ENCODE peak calls at places on chromosome X, in ten cellular contexts. J is neural progenitor cell; G is T1000; M is cardiac fibroblast; R is Caki2; E is GM20000; N is chondrocyte; D is activated CD4-positive, CD25-positive, alpha-beta regulatory T cell treated with anti-CD3 and anti-CD28 coated beads, Interleukin-2, amount 50 U/mL, for 72 hours; T is H4; K is glutamatergic neuron. P is an unnamed sample.

GRCh38 chrX:129115104-129115503 is 408.2 kb downstream of the SMARCA1 start:
- DNase-seq in D (no peak), R (peak), K (peak), G (no peak), T (no peak), N (no peak), E (peak), M (peak), J (peak), P (peak)

GRCh38 chrX:80511969-80512760 is 91.9 kb downstream of the TENT5D start:
- DNase-seq in R (no peak), E (no peak), M (peak), N (no peak), G (no peak), D (no peak), T (peak), K (no peak), J (peak), P (no peak)

GRCh38 chrX:10173331-10173900 is 16.6 kb downstream of the CLCN4 start:
- DNase-seq in N (no peak), T (peak), R (no peak), D (no peak), G (peak), K (peak), J (peak), M (peak), E (no peak), P (peak)

GRCh38 chrX:45077748-45078424 is 122.8 kb downstream of the DIPK2B start:
- DNase-seq in E (no peak), T (no peak), J (no peak), D (no peak), K (no peak), M (no peak), R (no peak), G (no peak), N (no peak), P (no peak)

GRCh38 chrX:11129546-11129945 is 18.4 kb downstream of the HCCS start:
- DNase-seq in R (no peak), J (peak), D (no peak), T (no peak), N (no peak), M (no peak), E (no peak), K (peak), G (no peak), P (no peak)

GRCh38 chrX:48736303-48736702 is 25.2 kb upstream of the GLOD5 start:
- DNase-seq in R (no peak), T (no peak), G (no peak), E (no peak), M (no peak), N (no peak), K (no peak), J (no peak), D (no peak), P (no peak)

GRCh38 chrX:136779346-136779781 is 1.4 kb downstream of the ARHGEF6 start:
- DNase-seq in T (no peak), E (no peak), M (peak), G (no peak), K (no peak), D (no peak), J (no peak), R (no peak), N (no peak), P (no peak)

GRCh38 chrX:31588355-31588754 is 516.5 kb upstream of the FTHL17 start:
- DNase-seq in E (no peak), J (no peak), T (no peak), N (no peak), R (no peak), M (no peak), G (no peak), K (no peak), D (no peak), P (no peak)

GRCh38 chrX:152822383-152823086 is 8.0 kb downstream of the CETN2 start:
- DNase-seq in D (no peak), K (no peak), G (no peak), R (no peak), E (no peak), T (no peak), J (no peak), M (no peak), N (no peak), P (no peak)

GRCh38 chrX:7617994-7618393 is 225.0 kb upstream of the VCX start:
- DNase-seq in G (no peak), N (no peak), E (no peak), K (no peak), T (no peak), R (no peak), D (no peak), J (no peak), M (no peak), P (no peak)

GRCh38 chrX:152904151-152905080 is 6.5 kb downstream of the ZNF185 start:
- DNase-seq in K (peak), E (peak), J (peak), N (peak), D (peak), T (peak), M (peak), G (no peak), R (peak), P (peak)